ENCODE peak calls at places on chromosomes 5 and 9, in four cellular contexts. Y is SK-N-SH, N is K562, V is GM12878. L is an unnamed sample.

GRCh38 chr5:98938459-98938858 is 9.7 kb upstream of the CHD1 start:
- DNase-seq in Y (no peak), N (no peak), V (no peak), L (no peak)

GRCh38 chr9:112072721-112073553 is 102.2 kb downstream of the SUSD1 start:
- DNase-seq in Y (no peak), N (peak; percentile 87), V (no peak), L (no peak)

GRCh38 chr9:98572054-98572627 is 136.6 kb downstream of the GABBR2 start:
- DNase-seq in Y (no peak), N (no peak), V (no peak), L (no peak)

GRCh38 chr9:108552459-108553040 is 303.2 kb downstream of the ACTL7B start:
- DNase-seq in Y (no peak), N (peak; percentile 12), V (no peak), L (no peak)

GRCh38 chr9:94772654-94773303 is 46.3 kb downstream of the AOPEP start:
- DNase-seq in Y (peak; percentile 42), N (no peak), V (no peak), L (no peak)

GRCh38 chr5:172511952-172512351 is 57.6 kb upstream of the SH3PXD2B start:
- DNase-seq in Y (no peak), N (no peak), V (no peak), L (no peak)

GRCh38 chr9:104264431-104264830 is 170.3 kb downstream of the SMC2 start:
- DNase-seq in Y (no peak), N (no peak), V (no peak), L (no peak)

GRCh38 chr5:180622910-180623309 is 26.5 kb downstream of the FLT4 start:
- DNase-seq in Y (no peak), N (no peak), V (no peak), L (no peak)

GRCh38 chr5:65485405-65485804 is 3.7 kb upstream of the ADAMTS6 start:
- DNase-seq in Y (no peak), N (no peak), V (no peak), L (no peak)

GRCh38 chr9:82299870-82300269 is 311.3 kb downstream of the SPATA31D1 start:
- DNase-seq in Y (no peak), N (no peak), V (no peak), L (no peak)

GRCh38 chr5:75009559-75010230 is 42.7 kb downstream of the GCNT4 start:
- DNase-seq in Y (no peak), N (no peak), V (no peak), L (no peak)

GRCh38 chr9:2477755-2478154 is 143.8 kb upstream of the VLDLR start:
- DNase-seq in Y (no peak), N (no peak), V (no peak), L (no peak)

GRCh38 chr9:123081824-123082223 is 48.4 kb downstream of the GPR21 start:
- DNase-seq in Y (peak; percentile 25), N (peak; percentile 56), V (peak; percentile 13), L (no peak)

GRCh38 chr5:132085686-132086085 is 12.1 kb downstream of the CSF2 start:
- DNase-seq in Y (no peak), N (no peak), V (no peak), L (no peak)

GRCh38 chr5:9408964-9409363 is 136.9 kb downstream of the SEMA5A start:
- DNase-seq in Y (no peak), N (no peak), V (no peak), L (no peak)

GRCh38 chr9:130497139-130497538 is 52.4 kb downstream of the ASS1 start:
- DNase-seq in Y (no peak), N (no peak), V (no peak), L (no peak)

GRCh38 chr5:28766565-28767158 is 1728.3 kb upstream of the CDH9 start:
- DNase-seq in Y (peak; percentile 1), N (peak; percentile 52), V (no peak), L (no peak)

GRCh38 chr5:54624671-54625583 is 107.4 kb downstream of the SNX18 start:
- DNase-seq in Y (no peak), N (no peak), V (no peak), L (no peak)

GRCh38 chr9:113556877-113557593 is 93.5 kb downstream of the RGS3 start:
- DNase-seq in Y (no peak), N (no peak), V (no peak), L (no peak)

GRCh38 chr5:133460172-133460758 is 152.1 kb downstream of the FSTL4 start:
- DNase-seq in Y (peak; percentile 55), N (peak; percentile 69), V (no peak), L (peak; percentile 80)

GRCh38 chr9:34576943-34577634 is 12.4 kb downstream of the CNTFR start:
- DNase-seq in Y (peak; percentile 67), N (no peak), V (no peak), L (peak; percentile 69)

GRCh38 chr9:113593682-113594281 is 130.3 kb downstream of the RGS3 start:
- DNase-seq in Y (peak; percentile 94), N (peak; percentile 66), V (no peak), L (peak; percentile 93)

GRCh38 chr5:11525020-11525419 is 379.2 kb downstream of the CTNND2 start:
- DNase-seq in Y (no peak), N (no peak), V (no peak), L (no peak)

GRCh38 chr9:109910616-109911568 is 130.9 kb downstream of the PALM2AKAP2 start:
- DNase-seq in Y (no peak), N (no peak), V (no peak), L (no peak)

GRCh38 chr9:124047106-124047716 is 35.6 kb downstream of the LHX2 start:
- DNase-seq in Y (no peak), N (no peak), V (no peak), L (no peak)

GRCh38 chr5:90050135-90050534 is 359.4 kb downstream of the CETN3 start:
- DNase-seq in Y (no peak), N (no peak), V (no peak), L (no peak)

GRCh38 chr5:128536229-128536860 is 1.7 kb downstream of the FBN2 start:
- DNase-seq in Y (no peak), N (no peak), V (no peak), L (peak; percentile 43)

GRCh38 chr5:124402144-124402581 is 344.3 kb downstream of the ZNF608 start:
- DNase-seq in Y (no peak), N (no peak), V (no peak), L (no peak)

GRCh38 chr9:137380606-137381005 is 42.4 kb downstream of the EXD3 start:
- DNase-seq in Y (peak; percentile 29), N (no peak), V (no peak), L (peak; percentile 1)

GRCh38 chr5:78649816-78650561 is 1.4 kb upstream of the LHFPL2 start:
- DNase-seq in Y (no peak), N (no peak), V (no peak), L (peak; percentile 50)

GRCh38 chr5:149421834-149422233 is 42.7 kb upstream of the IL17B start:
- DNase-seq in Y (no peak), N (no peak), V (no peak), L (no peak)

GRCh38 chr5:172583931-172584511 is 57.0 kb upstream of the NEURL1B start:
- DNase-seq in Y (no peak), N (no peak), V (no peak), L (no peak)

GRCh38 chr5:59040804-59041201 is 457.9 kb downstream of the RAB3C start:
- DNase-seq in Y (no peak), N (no peak), V (no peak), L (no peak)

GRCh38 chr5:59042683-59043082 is 459.8 kb downstream of the RAB3C start:
- DNase-seq in Y (no peak), N (no peak), V (no peak), L (no peak)

GRCh38 chr5:59040007-59040803 is 457.3 kb downstream of the RAB3C start:
- DNase-seq in Y (no peak), N (no peak), V (no peak), L (no peak)

GRCh38 chr5:59041355-59041754 is 458.5 kb downstream of the RAB3C start:
- DNase-seq in Y (no peak), N (no peak), V (no peak), L (no peak)

GRCh38 chr5:59042201-59042600 is 459.3 kb downstream of the RAB3C start:
- DNase-seq in Y (no peak), N (no peak), V (no peak), L (no peak)
- TF ChIP-seq USF1 in Y (no peak), N (no peak), V (no peak), L (no peak)

DNA sequence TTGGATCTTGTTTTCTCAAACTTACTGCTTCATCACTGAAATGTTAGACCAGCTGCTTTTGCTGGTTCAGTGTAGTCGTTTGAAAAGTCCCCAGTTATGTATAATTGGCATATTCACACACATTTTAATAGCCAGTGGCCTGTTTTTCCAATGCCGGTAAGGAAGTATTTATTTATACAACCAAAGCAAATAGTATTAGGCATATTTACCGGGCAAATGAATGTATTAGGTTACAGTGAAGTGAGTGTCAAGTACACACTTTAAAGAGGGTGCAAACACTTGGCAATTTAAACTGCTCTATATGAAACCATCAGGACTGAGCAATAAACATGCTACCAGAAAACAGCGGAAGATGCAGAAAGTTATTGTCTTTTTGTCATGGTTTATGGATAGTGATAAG is 242.9 kb downstream of the MCTP1 start:
- DNase-seq in Y (no peak), N (no peak), V (no peak), L (no peak)
- TF ChIP-seq USF1 in Y (no peak), N (no peak), V (no peak), L (no peak)

GRCh38 chr9:131605770-131606590 is 60.7 kb downstream of the PRRT1B start:
- DNase-seq in Y (no peak), N (peak; percentile 37), V (no peak), L (no peak)
- TF ChIP-seq USF1 in Y (no peak), N (peak; percentile 40), V (no peak), L (no peak)

GRCh38 chr9:134894136-134894860 is 13.7 kb downstream of the FCN2 start:
- DNase-seq in Y (no peak), N (no peak), V (no peak), L (no peak)
- TF ChIP-seq USF1 in Y (no peak), N (no peak), V (no peak), L (no peak)

DNA sequence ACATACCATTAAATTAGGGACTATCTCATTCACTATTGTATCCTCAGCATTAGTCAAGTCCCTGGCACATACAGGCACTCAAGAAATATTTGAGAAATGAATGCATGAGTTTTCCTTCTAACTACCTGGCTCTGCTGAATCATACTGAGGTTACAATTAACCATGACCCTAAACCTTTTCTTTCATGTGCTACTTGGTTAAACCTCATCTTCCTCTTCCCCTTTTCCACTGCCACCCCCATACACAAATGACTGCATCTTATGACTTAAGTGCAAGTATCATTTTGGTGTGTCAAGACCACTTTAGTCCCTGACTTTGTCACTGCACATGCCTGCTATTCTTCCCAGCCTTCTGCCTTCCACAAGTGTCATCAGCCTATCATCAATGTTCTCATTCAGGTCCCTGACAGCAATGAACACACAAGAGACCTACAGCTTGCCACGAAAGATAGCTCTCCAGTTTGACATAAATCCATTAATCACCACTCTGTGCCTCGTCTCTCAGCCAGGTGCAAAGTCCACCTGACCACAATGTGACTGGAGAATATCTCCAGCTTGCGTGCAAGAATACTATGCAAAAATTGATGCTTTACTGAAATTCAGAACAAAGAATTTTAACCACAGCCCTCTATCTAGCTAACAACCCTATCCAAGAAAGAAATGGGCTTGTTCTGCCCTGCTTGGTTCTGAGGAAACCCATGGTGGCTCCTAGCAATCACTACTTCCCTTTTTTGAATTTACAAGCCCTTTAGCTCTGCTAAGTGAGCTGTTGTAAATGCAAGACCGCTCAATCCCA is 74.5 kb downstream of the MAPKAP1 start:
- DNase-seq in Y (no peak), N (peak; percentile 27), V (peak; percentile 99), L (no peak)
- TF ChIP-seq USF1 in Y (no peak), N (no peak), V (no peak), L (no peak)

GRCh38 chr5:126514159-126515141 is 80.6 kb downstream of the ALDH7A1 start:
- DNase-seq in Y (no peak), N (peak; percentile 96), V (no peak), L (no peak)
- TF ChIP-seq USF1 in Y (no peak), N (no peak), V (no peak), L (no peak)

GRCh38 chr9:114856210-114856941 is 50.5 kb upstream of the TNFSF15 start:
- DNase-seq in Y (no peak), N (no peak), V (no peak), L (no peak)
- TF ChIP-seq USF1 in Y (no peak), N (no peak), V (no peak), L (no peak)